ENCODE peak calls at places on chromosomes 11 and 22, in eight cellular contexts. O is GM23338, I is MM.1S, W is HCT116, P is OCI-LY7, Y is SK-N-SH, G is PC-3, M is hepatocyte. U is an unnamed sample.

GRCh38 chr11:105181521-105181920 is 42.0 kb upstream of the CARD18 start:
- DNase-seq in O (no peak), I (no peak), W (no peak), P (no peak), Y (no peak), G (no peak), M (no peak), U (no peak)

GRCh38 chr22:19361501-19362103 is 69.9 kb downstream of the HIRA start:
- DNase-seq in O (no peak), I (no peak), W (no peak), P (peak), Y (no peak), G (no peak), M (no peak), U (no peak)

GRCh38 chr11:49221112-49221511 is 12.7 kb upstream of the FOLH1 start:
- DNase-seq in O (no peak), I (no peak), W (no peak), P (no peak), Y (no peak), G (peak), M (no peak), U (no peak)

GRCh38 chr11:94885133-94885532 is 88.2 kb downstream of the CWC15 start:
- DNase-seq in O (no peak), I (no peak), W (no peak), P (peak), Y (no peak), G (peak), M (no peak), U (no peak)

GRCh38 chr22:24117942-24118341 is 63.3 kb upstream of the SUSD2 start:
- DNase-seq in O (peak), I (no peak), W (no peak), P (no peak), Y (peak), G (no peak), M (no peak), U (peak)

GRCh38 chr22:37485006-37485713 is 1.0 kb downstream of the MFNG start:
- DNase-seq in O (no peak), I (peak), W (no peak), P (peak), Y (no peak), G (no peak), M (no peak), U (no peak)

GRCh38 chr11:72113170-72113808 is 794 bp upstream of the ANAPC15 start:
- DNase-seq in O (no peak), I (no peak), W (no peak), P (no peak), Y (no peak), G (no peak), M (no peak), U (no peak)

GRCh38 chr11:4044971-4045646 is 49.5 kb upstream of the RRM1 start:
- DNase-seq in O (no peak), I (no peak), W (no peak), P (no peak), Y (no peak), G (no peak), M (no peak), U (no peak)

GRCh38 chr11:116471608-116472007 is 301.2 kb downstream of the BUD13 start:
- DNase-seq in O (no peak), I (no peak), W (peak), P (no peak), Y (no peak), G (no peak), M (peak), U (no peak)

GRCh38 chr11:2799881-2800654 is 85.5 kb downstream of the CDKN1C start:
- DNase-seq in O (no peak), I (no peak), W (no peak), P (no peak), Y (no peak), G (no peak), M (no peak), U (no peak)

GRCh38 chr11:88799749-88800500 is 265.9 kb downstream of the GRM5 start:
- DNase-seq in O (no peak), I (no peak), W (no peak), P (no peak), Y (no peak), G (no peak), M (no peak), U (no peak)

GRCh38 chr11:11407065-11407737 is 54.2 kb upstream of the CSNK2A3 start:
- DNase-seq in O (no peak), I (no peak), W (no peak), P (no peak), Y (peak), G (no peak), M (no peak), U (no peak)

GRCh38 chr22:38187413-38188212 is 6.0 kb upstream of the PLA2G6 start:
- DNase-seq in O (no peak), I (no peak), W (no peak), P (no peak), Y (no peak), G (peak), M (peak), U (no peak)

GRCh38 chr11:5275369-5276110 is 5.8 kb upstream of the HBE1 start:
- DNase-seq in O (no peak), I (no peak), W (no peak), P (no peak), Y (no peak), G (no peak), M (no peak), U (no peak)

GRCh38 chr11:68989936-68990606 is 9.3 kb upstream of the MRGPRD start:
- DNase-seq in O (no peak), I (no peak), W (no peak), P (no peak), Y (no peak), G (no peak), M (no peak), U (no peak)

GRCh38 chr11:134652586-134653255 is 240.7 kb upstream of the B3GAT1 start:
- DNase-seq in O (no peak), I (no peak), W (no peak), P (no peak), Y (no peak), G (no peak), M (no peak), U (no peak)

GRCh38 chr11:134656861-134657540 is 245.0 kb upstream of the B3GAT1 start:
- DNase-seq in O (no peak), I (no peak), W (no peak), P (no peak), Y (no peak), G (no peak), M (no peak), U (no peak)

GRCh38 chr11:134657631-134658030 is 245.6 kb upstream of the B3GAT1 start:
- DNase-seq in O (no peak), I (no peak), W (no peak), P (no peak), Y (no peak), G (no peak), M (no peak), U (no peak)

GRCh38 chr11:134655189-134655937 is 243.3 kb upstream of the B3GAT1 start:
- DNase-seq in O (no peak), I (no peak), W (no peak), P (no peak), Y (no peak), G (no peak), M (no peak), U (no peak)

GRCh38 chr11:134654161-134654915 is 242.3 kb upstream of the B3GAT1 start:
- DNase-seq in O (no peak), I (no peak), W (no peak), P (no peak), Y (no peak), G (no peak), M (no peak), U (no peak)
- TF ChIP-seq EZH2phosphoT487 in O (no peak), I (no peak), W (no peak), P (no peak), Y (no peak), G (no peak), M (no peak), U (no peak)

DNA sequence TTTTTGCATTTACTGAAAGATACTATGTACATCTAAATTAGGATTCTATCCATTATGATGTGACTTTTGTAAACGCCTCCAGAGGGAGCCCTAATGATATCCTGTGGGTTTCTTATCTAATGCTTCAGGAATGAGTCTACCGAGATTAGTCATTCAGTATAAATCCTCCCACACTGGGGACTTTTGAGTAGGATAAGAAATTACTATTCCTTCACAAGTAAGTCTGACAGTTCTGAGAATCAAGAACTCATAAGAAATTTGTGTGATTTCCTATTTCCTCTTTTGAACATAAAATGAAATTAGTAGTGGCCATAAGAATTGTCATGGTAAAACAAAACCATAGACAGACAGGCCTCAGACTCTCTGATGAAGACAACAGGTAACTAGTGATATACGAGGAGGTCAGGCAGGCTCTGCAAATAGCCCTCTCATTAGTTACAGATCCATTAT is 10.0 kb upstream of the OR5M1 start:
- DNase-seq in O (peak), I (peak), W (no peak), P (peak), Y (peak), G (peak), M (peak), U (peak)
- TF ChIP-seq CTCF in O (peak), I (peak), W (no peak), P (peak), Y (peak), G (peak), M (peak), U (peak)

GRCh38 chr11:57476883-57477506 is 16.7 kb downstream of the RTN4RL2 start:
- DNase-seq in O (peak), I (peak), W (no peak), P (peak), Y (no peak), G (peak), M (peak), U (peak)
- TF ChIP-seq EZH2phosphoT487 in O (no peak), I (no peak), W (no peak), P (no peak), Y (no peak), G (no peak), M (no peak), U (peak)

DNA sequence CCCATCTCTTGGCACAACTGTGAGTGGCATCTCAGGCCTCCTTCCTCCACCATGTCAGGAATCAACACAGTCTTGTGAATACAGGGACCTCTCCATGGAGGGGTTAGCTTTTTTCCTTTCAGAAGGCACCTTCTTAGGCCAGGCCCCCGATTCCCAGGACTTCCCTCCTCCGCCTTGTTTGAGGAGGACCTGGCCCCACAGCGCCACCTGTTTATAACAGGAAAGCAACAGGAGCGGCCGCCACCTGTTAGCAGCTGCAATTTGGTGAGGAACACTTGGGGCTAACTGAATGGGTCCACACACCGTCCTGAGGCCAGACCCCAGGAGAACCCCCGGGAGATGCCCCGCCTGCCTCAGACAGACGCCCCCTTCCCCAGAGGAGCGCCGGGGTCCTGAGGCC is 3.8 kb upstream of the PKP3 start:
- DNase-seq in O (peak), I (no peak), W (peak), P (no peak), Y (no peak), G (peak), M (no peak), U (peak)
- TF ChIP-seq CTCF in O (peak), I (peak), W (no peak), P (peak), Y (no peak), G (peak), M (peak), U (peak)

GRCh38 chr11:6431861-6432260 is 8.9 kb downstream of the HPX start:
- DNase-seq in O (no peak), I (no peak), W (peak), P (no peak), Y (no peak), G (peak), M (no peak), U (no peak)
- TF ChIP-seq EZH2phosphoT487 in O (no peak), I (no peak), W (no peak), P (no peak), Y (no peak), G (no peak), M (no peak), U (no peak)

GRCh38 chr11:112016088-112016764 is 9.0 kb upstream of the DLAT start:
- DNase-seq in O (no peak), I (peak), W (no peak), P (no peak), Y (no peak), G (no peak), M (no peak), U (no peak)
- TF ChIP-seq CTCF in O (no peak), I (no peak), W (no peak), P (no peak), Y (no peak), G (no peak), M (no peak), U (no peak)

DNA sequence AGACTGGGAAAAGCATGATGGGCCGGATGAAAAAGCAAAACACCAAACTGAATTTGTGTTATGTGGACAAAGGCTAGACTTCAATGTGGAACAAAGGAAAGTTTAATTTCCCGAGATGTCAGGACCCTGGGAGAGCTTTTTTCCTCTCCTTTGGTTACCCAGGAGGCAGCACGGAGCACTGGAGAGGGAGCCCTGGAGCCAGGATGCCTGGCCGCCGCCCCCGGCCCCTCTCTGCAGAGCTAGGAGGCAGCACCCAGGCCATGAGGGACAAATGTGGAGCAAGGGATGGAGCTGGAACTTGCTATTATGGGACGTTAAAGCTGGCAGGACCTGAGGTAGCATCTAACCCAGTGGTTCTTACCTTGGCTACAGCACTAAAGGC is 108.9 kb downstream of the MORC2 start:
- DNase-seq in O (no peak), I (no peak), W (no peak), P (no peak), Y (no peak), G (no peak), M (peak), U (no peak)
- TF ChIP-seq EZH2phosphoT487 in O (no peak), I (no peak), W (no peak), P (no peak), Y (no peak), G (no peak), M (no peak), U (no peak)

GRCh38 chr11:62788991-62789390 is 1.8 kb downstream of the TMEM179B start:
- DNase-seq in O (peak), I (no peak), W (no peak), P (no peak), Y (no peak), G (no peak), M (no peak), U (no peak)
- TF ChIP-seq CTCF in O (peak), I (no peak), W (no peak), P (peak), Y (no peak), G (peak), M (no peak), U (no peak)

DNA sequence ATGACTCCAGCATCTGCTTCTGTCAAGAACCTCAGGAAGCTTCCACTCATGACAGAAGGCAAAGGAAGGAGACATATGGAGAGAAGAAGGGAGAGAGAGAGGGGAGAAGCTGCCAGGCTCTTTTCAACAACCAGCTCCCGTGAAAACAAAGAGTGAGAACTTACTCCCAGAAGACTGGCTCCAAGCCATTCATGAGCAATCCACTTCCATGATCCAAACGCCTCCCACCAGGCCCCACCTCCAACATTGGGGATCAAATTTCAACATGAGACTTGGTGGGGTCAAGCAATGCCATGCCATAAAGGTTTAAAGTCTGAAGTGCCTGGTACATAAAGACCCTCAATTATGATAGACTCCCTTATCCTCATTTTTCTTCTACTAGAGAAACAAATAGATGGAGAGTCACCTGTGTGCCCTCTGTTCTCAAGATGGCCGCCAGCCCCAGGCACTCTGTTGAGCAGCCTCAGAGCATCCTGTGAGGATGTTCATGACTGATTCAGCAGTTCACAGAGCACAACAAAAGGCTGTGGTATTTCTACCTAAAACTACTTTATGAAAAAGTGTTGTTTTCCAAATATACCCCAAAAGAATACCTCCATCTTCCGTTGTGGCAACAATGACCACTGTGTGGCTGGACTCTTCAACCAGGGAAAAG is 69.0 kb upstream of the CRTAM start:
- DNase-seq in O (no peak), I (no peak), W (no peak), P (no peak), Y (no peak), G (no peak), M (no peak), U (no peak)
- TF ChIP-seq EZH2phosphoT487 in O (no peak), I (no peak), W (no peak), P (no peak), Y (no peak), G (no peak), M (no peak), U (no peak)